ENCODE peak calls at places on chromosomes 5 and 9, in four cellular contexts. One of them, this sample, is unnamed.

GRCh38 chr5:125835293-125836172 is 587.7 kb upstream of the GRAMD2B start:
- DNase-seq in PC-9: no peak
- DNase-seq in Peyer's patch: no peak
- DNase-seq in fibroblast of mammary gland: peak; percentile 61
- DNase-seq in this sample: no peak

GRCh38 chr5:149488645-149489306 is 62.5 kb downstream of the CSNK1A1 start:
- DNase-seq in PC-9: no peak
- DNase-seq in Peyer's patch: no peak
- DNase-seq in fibroblast of mammary gland: peak; percentile 63
- DNase-seq in this sample: no peak

GRCh38 chr9:35756275-35756742 is 2.2 kb upstream of the MSMP start:
- DNase-seq in PC-9: no peak
- DNase-seq in Peyer's patch: peak; percentile 83
- DNase-seq in fibroblast of mammary gland: peak; percentile 18
- DNase-seq in this sample: peak; percentile 79

GRCh38 chr9:84493284-84493947 is 152.9 kb upstream of the SLC28A3 start:
- DNase-seq in PC-9: no peak
- DNase-seq in Peyer's patch: no peak
- DNase-seq in fibroblast of mammary gland: no peak
- DNase-seq in this sample: no peak

GRCh38 chr5:118208031-118208453 is 780.3 kb downstream of the DTWD2 start:
- DNase-seq in PC-9: no peak
- DNase-seq in Peyer's patch: no peak
- DNase-seq in fibroblast of mammary gland: no peak
- DNase-seq in this sample: no peak

GRCh38 chr5:35063386-35063785 is 15.6 kb upstream of the AGXT2 start:
- DNase-seq in PC-9: no peak
- DNase-seq in Peyer's patch: no peak
- DNase-seq in fibroblast of mammary gland: peak; percentile 61
- DNase-seq in this sample: no peak

GRCh38 chr5:142316681-142317080 is 8.1 kb downstream of the SPRY4 start:
- DNase-seq in PC-9: no peak
- DNase-seq in Peyer's patch: no peak
- DNase-seq in fibroblast of mammary gland: no peak
- DNase-seq in this sample: no peak

GRCh38 chr9:7788772-7789171 is 10.8 kb downstream of the DMAC1 start:
- DNase-seq in PC-9: no peak
- DNase-seq in Peyer's patch: no peak
- DNase-seq in fibroblast of mammary gland: no peak
- DNase-seq in this sample: no peak

GRCh38 chr9:72394061-72394460 is 29.1 kb upstream of the ZFAND5 start:
- DNase-seq in PC-9: no peak
- DNase-seq in Peyer's patch: no peak
- DNase-seq in fibroblast of mammary gland: no peak
- DNase-seq in this sample: no peak

GRCh38 chr5:126450388-126450787 is 27.2 kb downstream of the GRAMD2B start:
- DNase-seq in PC-9: no peak
- DNase-seq in Peyer's patch: no peak
- DNase-seq in fibroblast of mammary gland: no peak
- DNase-seq in this sample: no peak

GRCh38 chr5:93585054-93585751 is 2.2 kb downstream of the NR2F1 start:
- DNase-seq in PC-9: no peak
- DNase-seq in Peyer's patch: no peak
- DNase-seq in fibroblast of mammary gland: no peak
- DNase-seq in this sample: peak; percentile 48

GRCh38 chr9:99971410-99971809 is 65.0 kb downstream of the STX17 start:
- DNase-seq in PC-9: peak; percentile 37
- DNase-seq in Peyer's patch: no peak
- DNase-seq in fibroblast of mammary gland: no peak
- DNase-seq in this sample: no peak

GRCh38 chr9:75104607-75105006 is 16.3 kb downstream of the OSTF1 start:
- DNase-seq in PC-9: no peak
- DNase-seq in Peyer's patch: no peak
- DNase-seq in fibroblast of mammary gland: no peak
- DNase-seq in this sample: no peak

GRCh38 chr5:168872246-168872645 is 293.1 kb upstream of the PANK3 start:
- DNase-seq in PC-9: no peak
- DNase-seq in Peyer's patch: no peak
- DNase-seq in fibroblast of mammary gland: no peak
- DNase-seq in this sample: no peak

GRCh38 chr5:168867271-168867670 is 288.1 kb upstream of the PANK3 start:
- DNase-seq in PC-9: no peak
- DNase-seq in Peyer's patch: no peak
- DNase-seq in fibroblast of mammary gland: no peak
- DNase-seq in this sample: no peak

GRCh38 chr5:168870914-168871313 is 291.7 kb upstream of the PANK3 start:
- DNase-seq in PC-9: no peak
- DNase-seq in Peyer's patch: no peak
- DNase-seq in fibroblast of mammary gland: no peak
- DNase-seq in this sample: no peak

GRCh38 chr5:168865973-168866372 is 286.8 kb upstream of the PANK3 start:
- DNase-seq in PC-9: no peak
- DNase-seq in Peyer's patch: no peak
- DNase-seq in fibroblast of mammary gland: no peak
- DNase-seq in this sample: no peak

GRCh38 chr5:168869615-168870227 is 290.6 kb upstream of the PANK3 start:
- DNase-seq in PC-9: no peak
- DNase-seq in Peyer's patch: no peak
- DNase-seq in fibroblast of mammary gland: no peak
- DNase-seq in this sample: no peak
- H3K4me3 ChIP-seq in PC-9: no peak overlapping the region
- H3K4me3 ChIP-seq in Peyer's patch: no peak overlapping the region
- H3K4me3 ChIP-seq in fibroblast of mammary gland: no peak overlapping the region
- H3K4me3 ChIP-seq in this sample: no peak overlapping the region

GRCh38 chr9:127283917-127284316 is 19.3 kb downstream of the GARNL3 start:
- DNase-seq in PC-9: no peak
- DNase-seq in Peyer's patch: no peak
- DNase-seq in fibroblast of mammary gland: peak; percentile 53
- DNase-seq in this sample: no peak
- TF ChIP-seq CTCF in PC-9: peak; percentile 41
- TF ChIP-seq CTCF in Peyer's patch: no peak
- TF ChIP-seq CTCF in fibroblast of mammary gland: peak; percentile 47
- TF ChIP-seq CTCF in this sample: no peak

GRCh38 chr5:157108961-157109360 is at the start of gene HAVCR2:
- DNase-seq in PC-9: no peak
- DNase-seq in Peyer's patch: peak; percentile 75
- DNase-seq in fibroblast of mammary gland: no peak
- DNase-seq in this sample: peak; percentile 24
- H3K4me3 ChIP-seq in PC-9: no peak within 1 kb of the TSS
- H3K4me3 ChIP-seq in Peyer's patch: peak within 1 kb of the TSS; percentile 19
- H3K4me3 ChIP-seq in fibroblast of mammary gland: no peak within 1 kb of the TSS
- H3K4me3 ChIP-seq in this sample: peak within 1 kb of the TSS; percentile 26

GRCh38 chr5:33129309-33129708 is 311.5 kb upstream of the TARS1 start:
- DNase-seq in PC-9: no peak
- DNase-seq in Peyer's patch: no peak
- DNase-seq in fibroblast of mammary gland: peak; percentile 31
- DNase-seq in this sample: no peak
- TF ChIP-seq CTCF in PC-9: no peak
- TF ChIP-seq CTCF in Peyer's patch: no peak
- TF ChIP-seq CTCF in fibroblast of mammary gland: no peak
- TF ChIP-seq CTCF in this sample: no peak

This sample was measured in CD8-positive, alpha-beta T cell.